ENCODE peak calls at places on chromosome 2, in nine cellular contexts. X is GM23248; T is activated CD8-positive, alpha-beta T cell treated with anti-CD3 and anti-CD28 coated beads, Interleukin-2, amount 10 ng/mL, durations not matched to agents 7 days and 5 days; L is astrocyte of the hippocampus; D is mesothelial cell of epicardium; N is T-helper 2 cell treated with Interferon-gamma antibody and Interleukin-4, amounts not matched to agents 5 μg/mL and 100 μg/mL, for 36 hours; S is Kasumi-1; K is occipital lobe; C is stimulated activated CD8-positive, alpha-beta memory T cell treated with anti-CD3 and anti-CD28 coated beads, Interleukin-7, amount 100 ng/mL, for 1 hour. G is an unnamed sample.

GRCh38 chr2:71336802-71337201 is 5.2 kb downstream of the ZNF638 start:
- DNase-seq in C (no peak), S (no peak), D (no peak), N (no peak), K (no peak), L (no peak), X (peak), T (no peak), G (no peak)

GRCh38 chr2:230203110-230203676 is 16.6 kb downstream of the SP110 start:
- DNase-seq in S (no peak), N (no peak), C (no peak), X (no peak), T (no peak), D (no peak), K (no peak), L (no peak), G (no peak)

GRCh38 chr2:134527398-134527797 is 191.4 kb downstream of the TMEM163 start:
- DNase-seq in K (no peak), D (no peak), T (no peak), N (no peak), S (no peak), X (no peak), C (no peak), L (peak), G (no peak)

GRCh38 chr2:118721817-118722551 is 125.5 kb downstream of the EN1 start:
- DNase-seq in D (no peak), S (no peak), X (peak), N (no peak), T (no peak), K (no peak), L (no peak), C (no peak), G (no peak)

GRCh38 chr2:10404324-10405143 is 43.6 kb downstream of the ODC1 start:
- DNase-seq in D (no peak), K (no peak), X (peak), T (no peak), N (no peak), S (no peak), L (peak), C (no peak), G (no peak)

GRCh38 chr2:159285929-159286708 is at the start of gene WDSUB1:
- DNase-seq in K (peak), S (peak), L (peak), D (peak), N (no peak), X (peak), T (peak), C (peak), G (peak)

GRCh38 chr2:181680937-181681811 is 857 bp upstream of the NEUROD1 start:
- DNase-seq in C (no peak), K (no peak), S (no peak), L (no peak), T (no peak), N (no peak), D (no peak), X (no peak), G (no peak)

GRCh38 chr2:1605102-1605501 is 139.2 kb downstream of the PXDN start:
- DNase-seq in N (no peak), K (no peak), X (peak), C (no peak), S (no peak), T (no peak), D (no peak), L (peak), G (no peak)

GRCh38 chr2:189685540-189686229 is 11.2 kb downstream of the ANKAR start:
- DNase-seq in N (no peak), X (peak), D (peak), S (peak), T (no peak), K (no peak), C (no peak), L (peak), G (no peak)

GRCh38 chr2:42068571-42069178 is 20.9 kb downstream of the PKDCC start:
- DNase-seq in D (no peak), X (no peak), K (no peak), S (no peak), N (no peak), T (no peak), L (no peak), C (no peak), G (no peak)

G was measured in HuH-7.5.